ENCODE peak calls at places on chromosomes 11 and 22, in ten cellular contexts. One of them, this sample, is unnamed.

GRCh38 chr11:84855846-84856245 is 771.3 kb downstream of the DLG2 start:
- DNase-seq in SW 1271: peak
- DNase-seq in OCI-LY7: no peak
- DNase-seq in hepatic stellate cell: peak
- DNase-seq in RPMI8226: no peak
- DNase-seq in stimulated activated CD4-positive, alpha-beta T cell treated with anti-CD3 and anti-CD28 coated beads, TNF-alpha, amount 100 ng/mL, for 1 hour: no peak
- DNase-seq in activated T-helper 1 cell treated with anti-CD3 and anti-CD28 coated beads, Interleukin-2, amount 50 U/mL, for 16 hours: no peak
- DNase-seq in effector CD4-positive, alpha-beta T cell: no peak
- DNase-seq in activated naive CD4-positive, alpha-beta T cell treated with anti-CD3 and anti-CD28 coated beads, Interleukin-2, amount 10 ng/mL, durations not matched to agents 7 days and 5 days: no peak
- DNase-seq in AG08396: peak
- DNase-seq in this sample: peak

GRCh38 chr22:41240377-41241132 is at the start of gene CHADL:
- DNase-seq in SW 1271: no peak
- DNase-seq in OCI-LY7: no peak
- DNase-seq in hepatic stellate cell: no peak
- DNase-seq in RPMI8226: no peak
- DNase-seq in stimulated activated CD4-positive, alpha-beta T cell treated with anti-CD3 and anti-CD28 coated beads, TNF-alpha, amount 100 ng/mL, for 1 hour: no peak
- DNase-seq in activated T-helper 1 cell treated with anti-CD3 and anti-CD28 coated beads, Interleukin-2, amount 50 U/mL, for 16 hours: no peak
- DNase-seq in effector CD4-positive, alpha-beta T cell: no peak
- DNase-seq in activated naive CD4-positive, alpha-beta T cell treated with anti-CD3 and anti-CD28 coated beads, Interleukin-2, amount 10 ng/mL, durations not matched to agents 7 days and 5 days: no peak
- DNase-seq in AG08396: no peak
- DNase-seq in this sample: no peak

GRCh38 chr22:26846645-26847044 is 189.3 kb downstream of the MIAT start:
- DNase-seq in SW 1271: no peak
- DNase-seq in OCI-LY7: no peak
- DNase-seq in hepatic stellate cell: no peak
- DNase-seq in RPMI8226: no peak
- DNase-seq in stimulated activated CD4-positive, alpha-beta T cell treated with anti-CD3 and anti-CD28 coated beads, TNF-alpha, amount 100 ng/mL, for 1 hour: no peak
- DNase-seq in activated T-helper 1 cell treated with anti-CD3 and anti-CD28 coated beads, Interleukin-2, amount 50 U/mL, for 16 hours: no peak
- DNase-seq in effector CD4-positive, alpha-beta T cell: no peak
- DNase-seq in activated naive CD4-positive, alpha-beta T cell treated with anti-CD3 and anti-CD28 coated beads, Interleukin-2, amount 10 ng/mL, durations not matched to agents 7 days and 5 days: no peak
- DNase-seq in AG08396: no peak
- DNase-seq in this sample: peak

GRCh38 chr22:50101870-50102565 is 12.2 kb downstream of the MOV10L1 start:
- DNase-seq in SW 1271: no peak
- DNase-seq in OCI-LY7: peak
- DNase-seq in hepatic stellate cell: no peak
- DNase-seq in RPMI8226: no peak
- DNase-seq in stimulated activated CD4-positive, alpha-beta T cell treated with anti-CD3 and anti-CD28 coated beads, TNF-alpha, amount 100 ng/mL, for 1 hour: no peak
- DNase-seq in activated T-helper 1 cell treated with anti-CD3 and anti-CD28 coated beads, Interleukin-2, amount 50 U/mL, for 16 hours: no peak
- DNase-seq in effector CD4-positive, alpha-beta T cell: no peak
- DNase-seq in activated naive CD4-positive, alpha-beta T cell treated with anti-CD3 and anti-CD28 coated beads, Interleukin-2, amount 10 ng/mL, durations not matched to agents 7 days and 5 days: no peak
- DNase-seq in AG08396: no peak
- DNase-seq in this sample: no peak

GRCh38 chr22:32533265-32534068 is 58.9 kb downstream of the FBXO7 start:
- DNase-seq in SW 1271: no peak
- DNase-seq in OCI-LY7: no peak
- DNase-seq in hepatic stellate cell: peak
- DNase-seq in RPMI8226: no peak
- DNase-seq in stimulated activated CD4-positive, alpha-beta T cell treated with anti-CD3 and anti-CD28 coated beads, TNF-alpha, amount 100 ng/mL, for 1 hour: no peak
- DNase-seq in activated T-helper 1 cell treated with anti-CD3 and anti-CD28 coated beads, Interleukin-2, amount 50 U/mL, for 16 hours: no peak
- DNase-seq in effector CD4-positive, alpha-beta T cell: no peak
- DNase-seq in activated naive CD4-positive, alpha-beta T cell treated with anti-CD3 and anti-CD28 coated beads, Interleukin-2, amount 10 ng/mL, durations not matched to agents 7 days and 5 days: no peak
- DNase-seq in AG08396: no peak
- DNase-seq in this sample: peak

GRCh38 chr11:132504501-132505041 is 1027.7 kb downstream of the OPCML start:
- DNase-seq in SW 1271: no peak
- DNase-seq in OCI-LY7: no peak
- DNase-seq in hepatic stellate cell: no peak
- DNase-seq in RPMI8226: no peak
- DNase-seq in stimulated activated CD4-positive, alpha-beta T cell treated with anti-CD3 and anti-CD28 coated beads, TNF-alpha, amount 100 ng/mL, for 1 hour: no peak
- DNase-seq in activated T-helper 1 cell treated with anti-CD3 and anti-CD28 coated beads, Interleukin-2, amount 50 U/mL, for 16 hours: no peak
- DNase-seq in effector CD4-positive, alpha-beta T cell: no peak
- DNase-seq in activated naive CD4-positive, alpha-beta T cell treated with anti-CD3 and anti-CD28 coated beads, Interleukin-2, amount 10 ng/mL, durations not matched to agents 7 days and 5 days: no peak
- DNase-seq in AG08396: no peak
- DNase-seq in this sample: no peak

GRCh38 chr11:57248780-57249383 is 11.8 kb upstream of the APLNR start:
- DNase-seq in SW 1271: peak
- DNase-seq in OCI-LY7: peak
- DNase-seq in hepatic stellate cell: peak
- DNase-seq in RPMI8226: peak
- DNase-seq in stimulated activated CD4-positive, alpha-beta T cell treated with anti-CD3 and anti-CD28 coated beads, TNF-alpha, amount 100 ng/mL, for 1 hour: no peak
- DNase-seq in activated T-helper 1 cell treated with anti-CD3 and anti-CD28 coated beads, Interleukin-2, amount 50 U/mL, for 16 hours: no peak
- DNase-seq in effector CD4-positive, alpha-beta T cell: no peak
- DNase-seq in activated naive CD4-positive, alpha-beta T cell treated with anti-CD3 and anti-CD28 coated beads, Interleukin-2, amount 10 ng/mL, durations not matched to agents 7 days and 5 days: peak
- DNase-seq in AG08396: peak
- DNase-seq in this sample: peak

GRCh38 chr11:30823119-30823518 is 237.0 kb upstream of the MPPED2 start:
- DNase-seq in SW 1271: no peak
- DNase-seq in OCI-LY7: no peak
- DNase-seq in hepatic stellate cell: no peak
- DNase-seq in RPMI8226: no peak
- DNase-seq in stimulated activated CD4-positive, alpha-beta T cell treated with anti-CD3 and anti-CD28 coated beads, TNF-alpha, amount 100 ng/mL, for 1 hour: no peak
- DNase-seq in activated T-helper 1 cell treated with anti-CD3 and anti-CD28 coated beads, Interleukin-2, amount 50 U/mL, for 16 hours: no peak
- DNase-seq in effector CD4-positive, alpha-beta T cell: no peak
- DNase-seq in activated naive CD4-positive, alpha-beta T cell treated with anti-CD3 and anti-CD28 coated beads, Interleukin-2, amount 10 ng/mL, durations not matched to agents 7 days and 5 days: no peak
- DNase-seq in AG08396: no peak
- DNase-seq in this sample: no peak

GRCh38 chr11:75013051-75013450 is 24.3 kb downstream of the NEU3 start:
- DNase-seq in SW 1271: no peak
- DNase-seq in OCI-LY7: no peak
- DNase-seq in hepatic stellate cell: no peak
- DNase-seq in RPMI8226: no peak
- DNase-seq in stimulated activated CD4-positive, alpha-beta T cell treated with anti-CD3 and anti-CD28 coated beads, TNF-alpha, amount 100 ng/mL, for 1 hour: no peak
- DNase-seq in activated T-helper 1 cell treated with anti-CD3 and anti-CD28 coated beads, Interleukin-2, amount 50 U/mL, for 16 hours: no peak
- DNase-seq in effector CD4-positive, alpha-beta T cell: no peak
- DNase-seq in activated naive CD4-positive, alpha-beta T cell treated with anti-CD3 and anti-CD28 coated beads, Interleukin-2, amount 10 ng/mL, durations not matched to agents 7 days and 5 days: no peak
- DNase-seq in AG08396: no peak
- DNase-seq in this sample: no peak

GRCh38 chr22:29079218-29079901 is 6.5 kb downstream of the KREMEN1 start:
- DNase-seq in SW 1271: no peak
- DNase-seq in OCI-LY7: no peak
- DNase-seq in hepatic stellate cell: no peak
- DNase-seq in RPMI8226: no peak
- DNase-seq in stimulated activated CD4-positive, alpha-beta T cell treated with anti-CD3 and anti-CD28 coated beads, TNF-alpha, amount 100 ng/mL, for 1 hour: no peak
- DNase-seq in activated T-helper 1 cell treated with anti-CD3 and anti-CD28 coated beads, Interleukin-2, amount 50 U/mL, for 16 hours: no peak
- DNase-seq in effector CD4-positive, alpha-beta T cell: no peak
- DNase-seq in activated naive CD4-positive, alpha-beta T cell treated with anti-CD3 and anti-CD28 coated beads, Interleukin-2, amount 10 ng/mL, durations not matched to agents 7 days and 5 days: no peak
- DNase-seq in AG08396: no peak
- DNase-seq in this sample: peak

GRCh38 chr11:87290304-87290922 is 252.7 kb downstream of the TMEM135 start:
- DNase-seq in SW 1271: peak
- DNase-seq in OCI-LY7: peak
- DNase-seq in hepatic stellate cell: peak
- DNase-seq in RPMI8226: peak
- DNase-seq in stimulated activated CD4-positive, alpha-beta T cell treated with anti-CD3 and anti-CD28 coated beads, TNF-alpha, amount 100 ng/mL, for 1 hour: no peak
- DNase-seq in activated T-helper 1 cell treated with anti-CD3 and anti-CD28 coated beads, Interleukin-2, amount 50 U/mL, for 16 hours: no peak
- DNase-seq in effector CD4-positive, alpha-beta T cell: no peak
- DNase-seq in activated naive CD4-positive, alpha-beta T cell treated with anti-CD3 and anti-CD28 coated beads, Interleukin-2, amount 10 ng/mL, durations not matched to agents 7 days and 5 days: no peak
- DNase-seq in AG08396: peak
- DNase-seq in this sample: peak

This sample was measured in GM03348.